ENCODE peak calls at places on chromosome 17, in five cellular contexts. P is left ventricle myocardium inferior, G is fibroblast of pulmonary artery, Z is AG09319, S is right lobe of liver. J is an unnamed sample.

GRCh38 chr17:48037036-48037881 is at the start of gene COPZ2:
- DNase-seq in S (peak), P (peak), G (peak), Z (no peak), J (peak)

GRCh38 chr17:59093702-59094231 is 12.9 kb downstream of the TRIM37 start:
- DNase-seq in S (no peak), Z (peak), P (peak), G (peak), J (peak)

GRCh38 chr17:38435795-38436194 is 7.5 kb downstream of the ARHGAP23 start:
- DNase-seq in G (no peak), P (no peak), Z (no peak), S (peak), J (no peak)

GRCh38 chr17:37092041-37092440 is 143.3 kb downstream of the AATF start:
- DNase-seq in Z (no peak), G (no peak), P (no peak), S (no peak), J (no peak)

GRCh38 chr17:32625971-32626370 is 139.2 kb downstream of the CDK5R1 start:
- DNase-seq in S (no peak), P (no peak), G (no peak), Z (no peak), J (no peak)

GRCh38 chr17:11094377-11094776 is 146.6 kb upstream of the SHISA6 start:
- DNase-seq in S (no peak), G (no peak), P (no peak), Z (no peak), J (no peak)

GRCh38 chr17:3907483-3908216 is 8.6 kb downstream of the P2RX1 start:
- DNase-seq in Z (no peak), P (no peak), S (no peak), G (no peak), J (no peak)

GRCh38 chr17:30957741-30958140 is 13.1 kb upstream of the RNF135 start:
- DNase-seq in G (no peak), S (peak), P (no peak), Z (no peak), J (no peak)

GRCh38 chr17:74921045-74921681 is 1.9 kb downstream of the USH1G start:
- DNase-seq in P (no peak), Z (no peak), G (no peak), S (no peak), J (no peak)

GRCh38 chr17:74918906-74919305 is 4.1 kb downstream of the USH1G start:
- DNase-seq in Z (no peak), S (no peak), G (no peak), P (no peak), J (no peak)

GRCh38 chr17:74920679-74921044 is 2.4 kb downstream of the USH1G start:
- DNase-seq in Z (no peak), G (no peak), S (no peak), P (no peak), J (no peak)

GRCh38 chr17:74920306-74920620 is 2.8 kb downstream of the USH1G start:
- DNase-seq in P (no peak), G (no peak), S (no peak), Z (no peak), J (no peak)

DNA sequence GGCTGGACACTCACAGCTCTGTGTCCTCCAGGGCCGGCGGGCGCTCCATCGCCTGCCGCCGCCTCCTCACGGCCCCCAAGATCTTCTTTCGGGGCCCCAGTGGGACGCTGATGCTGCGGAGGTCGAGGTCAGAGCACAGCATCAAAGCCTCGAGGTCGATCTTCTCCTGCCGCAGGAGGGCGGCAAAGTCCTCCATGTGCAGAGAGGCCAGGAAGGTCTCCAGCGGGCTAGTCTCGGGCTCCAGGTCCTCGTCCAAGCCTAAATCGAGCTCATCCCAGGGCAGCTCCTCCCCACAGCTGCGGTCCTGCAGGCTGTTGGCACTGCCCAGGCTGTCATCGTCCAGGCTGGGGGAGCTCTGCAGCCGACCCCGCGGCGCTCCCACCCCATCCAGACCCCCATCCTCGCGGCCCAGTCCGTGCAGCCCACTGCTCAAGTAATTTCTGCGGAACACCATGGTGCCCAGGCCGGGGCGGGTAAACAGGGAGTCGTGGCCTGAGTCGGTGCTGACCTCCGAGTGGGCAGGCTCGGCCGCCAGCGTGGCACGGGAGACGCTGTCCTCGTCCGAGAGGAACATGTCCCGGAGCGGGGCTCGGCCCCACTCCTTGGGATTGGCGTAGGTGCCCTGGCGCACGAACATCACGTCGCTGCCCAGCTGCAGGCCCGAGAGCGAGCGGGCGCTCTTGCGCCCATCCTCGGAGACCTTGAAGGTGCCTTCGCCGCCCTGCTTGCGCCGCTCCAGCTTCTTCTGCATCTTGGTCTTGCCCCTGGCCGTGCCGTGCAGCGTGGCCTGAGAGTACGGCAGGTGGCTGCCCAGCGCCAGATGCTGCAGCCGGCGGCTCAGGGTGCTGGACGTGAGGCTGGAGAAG is 3.4 kb downstream of the USH1G start:
- DNase-seq in P (no peak), G (no peak), Z (no peak), S (no peak), J (no peak)
- TF ChIP-seq CTCF in P (peak), G (no peak), Z (no peak), S (peak), J (peak)

GRCh38 chr17:64069143-64069542 is 48.7 kb upstream of the ICAM2 start:
- DNase-seq in G (no peak), P (no peak), S (no peak), Z (no peak), J (no peak)
- TF ChIP-seq CTCF in G (no peak), P (no peak), S (no peak), Z (no peak), J (no peak)

GRCh38 chr17:61532818-61533217 is 58.2 kb downstream of the NACA2 start:
- DNase-seq in Z (no peak), P (no peak), G (no peak), S (no peak), J (no peak)

GRCh38 chr17:61534414-61534813 is 56.6 kb downstream of the NACA2 start:
- DNase-seq in G (no peak), S (no peak), Z (no peak), P (no peak), J (no peak)

GRCh38 chr17:61528171-61528570 is 62.8 kb downstream of the NACA2 start:
- DNase-seq in S (no peak), Z (no peak), G (no peak), P (no peak), J (no peak)

GRCh38 chr17:61533797-61534196 is 57.2 kb downstream of the NACA2 start:
- DNase-seq in P (no peak), S (no peak), G (no peak), Z (no peak), J (no peak)

DNA sequence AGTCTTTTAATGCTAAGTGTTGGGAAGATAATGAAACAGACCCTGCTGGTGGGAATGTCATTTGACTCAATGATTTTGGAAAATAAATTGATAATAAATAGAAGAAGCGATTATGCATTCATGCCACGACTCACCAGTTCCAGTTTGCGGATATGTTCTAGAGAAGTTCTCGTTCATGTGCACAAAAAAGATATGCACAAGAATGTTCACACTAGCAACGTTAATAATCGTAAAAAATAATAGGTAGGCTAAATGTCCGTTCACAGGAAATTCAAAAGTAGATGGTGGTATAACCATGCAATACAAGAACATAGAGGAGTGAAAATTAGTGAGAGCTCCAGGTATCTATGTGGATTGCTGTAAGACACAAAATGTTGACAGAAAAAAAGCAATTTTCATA is 59.8 kb downstream of the NACA2 start:
- DNase-seq in P (no peak), S (no peak), G (no peak), Z (no peak), J (no peak)
- TF ChIP-seq CTCF in P (no peak), S (no peak), G (no peak), Z (no peak), J (no peak)

GRCh38 chr17:16037636-16038035 is 38.0 kb downstream of the TTC19 start:
- DNase-seq in G (no peak), P (no peak), S (no peak), Z (no peak), J (no peak)
- TF ChIP-seq CTCF in G (no peak), P (no peak), S (no peak), Z (no peak), J (no peak)

DNA sequence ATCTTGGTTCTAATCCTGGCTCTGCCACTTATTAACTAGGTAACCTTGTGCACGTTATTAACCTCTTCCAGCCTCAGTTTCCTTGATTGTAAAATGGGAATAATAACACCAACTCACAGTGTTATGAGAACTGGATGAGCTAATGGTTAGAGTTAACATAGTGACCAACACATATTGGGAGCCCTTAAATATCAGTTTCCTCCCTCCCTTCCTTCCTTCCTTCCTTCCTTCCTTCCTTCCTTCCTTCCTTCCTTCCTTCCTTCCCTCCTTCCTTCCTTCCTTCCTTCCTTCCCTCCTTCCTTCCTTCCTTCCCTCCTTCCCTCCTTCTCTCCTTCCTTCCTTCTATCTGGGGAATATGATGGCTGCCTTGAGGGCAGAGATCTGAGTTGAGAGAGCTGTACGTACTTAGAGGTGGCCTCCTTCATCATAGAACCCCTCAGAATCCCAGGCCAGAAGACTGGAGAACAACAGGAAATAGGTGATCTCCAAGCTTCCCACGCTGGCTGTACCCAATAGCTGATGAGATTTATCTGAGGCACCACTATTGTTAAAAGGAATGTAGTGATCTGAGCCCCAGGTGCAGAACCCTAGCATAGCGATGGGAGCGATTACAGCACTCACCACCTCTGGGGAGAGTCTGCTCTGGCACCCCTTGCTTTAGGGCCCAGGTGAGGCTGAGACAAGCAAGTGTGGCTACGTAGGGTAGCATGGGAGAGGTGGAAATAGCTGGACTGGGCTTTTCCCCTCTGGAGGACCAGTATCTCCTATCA is 26.2 kb downstream of the CCR7 start:
- DNase-seq in Z (no peak), S (no peak), P (no peak), G (no peak), J (no peak)
- TF ChIP-seq CTCF in Z (no peak), S (no peak), P (no peak), G (no peak), J (no peak)

GRCh38 chr17:15999141-15999973 is at the start of the genes TTC19 and ZSWIM7:
- DNase-seq in G (peak), P (peak), Z (peak), S (peak), J (peak)
- TF ChIP-seq CTCF in G (no peak), P (peak), Z (no peak), S (peak), J (no peak)

GRCh38 chr17:78641666-78642065 is 64.5 kb upstream of the DNAH17 start:
- DNase-seq in Z (no peak), P (no peak), S (no peak), G (no peak), J (no peak)
- TF ChIP-seq CTCF in Z (no peak), P (no peak), S (no peak), G (no peak), J (no peak)

GRCh38 chr17:77269696-77270681 is 129.2 kb downstream of the SEC14L1 start:
- DNase-seq in G (no peak), P (no peak), Z (no peak), S (no peak), J (no peak)

GRCh38 chr17:77264617-77265230 is 124.0 kb downstream of the SEC14L1 start:
- DNase-seq in S (no peak), G (no peak), P (no peak), Z (no peak), J (no peak)

GRCh38 chr17:77266213-77266612 is 125.4 kb downstream of the SEC14L1 start:
- DNase-seq in G (no peak), S (no peak), Z (no peak), P (no peak), J (no peak)

GRCh38 chr17:77271421-77271820 is 130.7 kb downstream of the SEC14L1 start:
- DNase-seq in Z (no peak), S (no peak), G (no peak), P (no peak), J (no peak)

DNA sequence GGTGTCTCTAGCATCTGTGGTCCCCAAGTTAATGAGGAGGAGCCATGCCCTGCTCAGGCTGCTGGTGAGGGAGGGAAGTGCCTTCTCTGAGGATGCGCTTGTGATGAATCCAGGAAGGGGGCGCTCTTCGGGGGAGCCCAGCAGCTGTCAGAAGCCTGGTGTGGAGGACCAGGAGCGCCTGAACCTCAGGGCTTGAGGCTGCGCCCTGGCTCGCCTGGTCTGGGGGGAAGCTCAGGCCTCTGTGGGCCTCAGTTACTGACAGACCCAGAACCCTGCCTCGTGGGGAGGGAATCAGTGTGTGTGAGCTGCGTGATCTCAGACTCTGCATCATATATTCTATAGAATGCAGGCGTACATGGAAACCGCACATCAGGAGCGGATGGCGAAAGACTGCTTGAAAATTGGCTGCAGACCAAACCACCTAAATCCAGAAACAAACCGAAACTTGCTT is 126.1 kb downstream of the SEC14L1 start:
- DNase-seq in G (no peak), Z (no peak), S (no peak), P (no peak), J (no peak)
- TF ChIP-seq CTCF in G (peak), Z (peak), S (no peak), P (no peak), J (peak)